ENCODE peak calls at places on chromosomes 4 and X, in eight cellular contexts. F is activated CD4-positive, alpha-beta T cell treated with anti-CD3 and anti-CD28 coated beads for 1 hour; Q is colonic mucosa; Z is neural crest cell; H is CD4-positive, alpha-beta T cell; P is mesendoderm; J is glutamatergic neuron; A is T1000. D is an unnamed sample.
A peak's percentile ranks its signal among the peaks of the same experiment; 100 is the strongest.

GRCh38 chr4:166391501-166391900 is 518.5 kb downstream of the TLL1 start:
- DNase-seq in F (no peak), Z (no peak), Q (no peak), A (no peak), P (no peak), J (no peak), H (no peak), D (no peak)

GRCh38 chr4:176261481-176261880 is 7.5 kb downstream of the ASB5 start:
- DNase-seq in P (no peak), H (no peak), F (no peak), Q (no peak), Z (no peak), A (no peak), J (no peak), D (no peak)

GRCh38 chr4:112245383-112245782 is 13.8 kb downstream of the AP1AR start:
- DNase-seq in H (no peak), F (no peak), Z (no peak), A (no peak), P (no peak), J (no peak), Q (no peak), D (no peak)

GRCh38 chr4:20095805-20096541 is 155.7 kb upstream of the SLIT2 start:
- DNase-seq in F (no peak), P (no peak), Z (no peak), J (no peak), Q (no peak), A (no peak), H (no peak), D (no peak)

GRCh38 chr4:75289843-75290616 is 224.2 kb downstream of the RCHY1 start:
- DNase-seq in F (no peak), H (no peak), P (peak; percentile 85), A (no peak), J (peak; percentile 17), Z (peak; percentile 2), Q (peak; percentile 44), D (peak; percentile 28)

GRCh38 chrX:53080628-53081580 is 1.3 kb upstream of the TSPYL2 start:
- DNase-seq in Z (no peak), H (no peak), F (peak; percentile 30), Q (no peak), J (no peak), P (no peak), A (no peak), D (no peak)

GRCh38 chrX:16119353-16120220 is 3.8 kb upstream of the GRPR start:
- DNase-seq in F (no peak), Z (no peak), P (no peak), H (no peak), J (no peak), Q (no peak), A (no peak), D (no peak)

GRCh38 chr4:117429061-117429460 is 343.7 kb upstream of the TRAM1L1 start:
- DNase-seq in J (peak; percentile 20), F (no peak), H (no peak), Z (no peak), Q (no peak), P (peak; percentile 18), A (no peak), D (no peak)

GRCh38 chr4:186622788-186623464 is 67.6 kb upstream of the MTNR1A start:
- DNase-seq in A (no peak), H (no peak), P (peak; percentile 7), J (no peak), F (no peak), Z (no peak), Q (no peak), D (no peak)

GRCh38 chrX:142686206-142686605 is 339.5 kb upstream of the SPANXN4 start:
- DNase-seq in F (no peak), P (no peak), J (no peak), H (no peak), A (no peak), Q (no peak), Z (no peak), D (no peak)

GRCh38 chrX:155028192-155028591 is 1.5 kb downstream of the FUNDC2 start:
- DNase-seq in Q (no peak), H (no peak), P (peak; percentile 7), F (no peak), J (no peak), A (no peak), Z (no peak), D (no peak)

GRCh38 chrX:133745361-133745760 is 240.0 kb downstream of the GPC3 start:
- DNase-seq in A (no peak), F (no peak), Q (no peak), P (no peak), H (no peak), J (no peak), Z (no peak), D (no peak)

GRCh38 chrX:120794525-120794975 is 81.1 kb downstream of the CT47B1 start:
- DNase-seq in Q (no peak), J (no peak), H (no peak), A (no peak), Z (no peak), P (no peak), F (no peak), D (no peak)